ENCODE peak calls at places on chromosomes 6 and 20, in five cellular contexts. X, O, A, I and S are unnamed samples.

GRCh38 chr6:48429021-48429420 is 318.0 kb upstream of the PTCHD4 start:
- DNase-seq in X (no peak), O (no peak), A (peak), I (no peak), S (no peak)

GRCh38 chr6:69290116-69290515 is 506.7 kb downstream of the LMBRD1 start:
- DNase-seq in X (no peak), O (no peak), A (no peak), I (no peak), S (no peak)

GRCh38 chr20:2237059-2237458 is 58.7 kb upstream of the TGM3 start:
- DNase-seq in X (no peak), O (no peak), A (no peak), I (no peak), S (no peak)

GRCh38 chr6:118801257-118801656 is 92.7 kb upstream of the ASF1A start:
- DNase-seq in X (no peak), O (peak), A (no peak), I (no peak), S (no peak)

GRCh38 chr6:135423649-135424128 is 73.9 kb downstream of the AHI1 start:
- DNase-seq in X (no peak), O (peak), A (peak), I (no peak), S (peak)

GRCh38 chr6:109715616-109716015 is 24.5 kb downstream of the FIG4 start:
- DNase-seq in X (no peak), O (no peak), A (no peak), I (no peak), S (no peak)

GRCh38 chr6:117188627-117189201 is 76.6 kb upstream of the VGLL2 start:
- DNase-seq in X (no peak), O (no peak), A (peak), I (no peak), S (no peak)

GRCh38 chr6:125623085-125623484 is 126.3 kb upstream of the HEY2 start:
- DNase-seq in X (no peak), O (no peak), A (no peak), I (no peak), S (no peak)

GRCh38 chr20:38970302-38970701 is 8.2 kb downstream of the DHX35 start:
- DNase-seq in X (no peak), O (no peak), A (no peak), I (no peak), S (no peak)

GRCh38 chr6:27890351-27891299 is 21.6 kb downstream of the OR2B2 start:
- DNase-seq in X (peak), O (peak), A (no peak), I (peak), S (no peak)

GRCh38 chr20:38725959-38726848 is 1.9 kb downstream of the SLC32A1 start:
- DNase-seq in X (no peak), O (peak), A (peak), I (peak), S (peak)

GRCh38 chr20:45037050-45037449 is 63.9 kb downstream of the KCNS1 start:
- DNase-seq in X (no peak), O (no peak), A (peak), I (no peak), S (no peak)

GRCh38 chr20:50029697-50030428 is 47.1 kb downstream of the SNAI1 start:
- DNase-seq in X (no peak), O (no peak), A (no peak), I (no peak), S (no peak)

GRCh38 chr20:58485326-58485725 is 29.9 kb downstream of the APCDD1L start:
- DNase-seq in X (no peak), O (no peak), A (no peak), I (no peak), S (no peak)